ENCODE peak calls at places on chromosomes 11 and 22, in nine cellular contexts. One of them, this sample, is unnamed.

GRCh38 chr22:35739642-35740041 is 22.0 kb downstream of the APOL5 start:
- DNase-seq in amniotic stem cell: no peak
- DNase-seq in ELF-1: peak; percentile 27
- DNase-seq in AG20443: no peak
- DNase-seq in fibroblast of mammary gland: peak; percentile 28
- DNase-seq in hypothalamus: no peak
- DNase-seq in ecto neural progenitor cell: no peak
- DNase-seq in H4: no peak
- DNase-seq in nephron progenitor cell: no peak
- DNase-seq in this sample: no peak

GRCh38 chr11:5336331-5336730 is 7.0 kb downstream of the OR51B5 start:
- DNase-seq in amniotic stem cell: no peak
- DNase-seq in ELF-1: no peak
- DNase-seq in AG20443: peak; percentile 14
- DNase-seq in fibroblast of mammary gland: peak; percentile 28
- DNase-seq in hypothalamus: no peak
- DNase-seq in ecto neural progenitor cell: no peak
- DNase-seq in H4: no peak
- DNase-seq in nephron progenitor cell: no peak
- DNase-seq in this sample: no peak

GRCh38 chr11:112292785-112293407 is 32.2 kb upstream of the PLET1 start:
- DNase-seq in amniotic stem cell: peak; percentile 84
- DNase-seq in ELF-1: no peak
- DNase-seq in AG20443: peak; percentile 77
- DNase-seq in fibroblast of mammary gland: peak; percentile 84
- DNase-seq in hypothalamus: no peak
- DNase-seq in ecto neural progenitor cell: no peak
- DNase-seq in H4: peak; percentile 97
- DNase-seq in nephron progenitor cell: no peak
- DNase-seq in this sample: no peak

GRCh38 chr11:2146051-2146450 is 6.9 kb upstream of the IGF2 start:
- DNase-seq in amniotic stem cell: no peak
- DNase-seq in ELF-1: no peak
- DNase-seq in AG20443: no peak
- DNase-seq in fibroblast of mammary gland: no peak
- DNase-seq in hypothalamus: no peak
- DNase-seq in ecto neural progenitor cell: no peak
- DNase-seq in H4: no peak
- DNase-seq in nephron progenitor cell: no peak
- DNase-seq in this sample: no peak

GRCh38 chr22:28009272-28009827 is 90.3 kb upstream of the PITPNB start:
- DNase-seq in amniotic stem cell: peak; percentile 62
- DNase-seq in ELF-1: peak; percentile 88
- DNase-seq in AG20443: peak; percentile 95
- DNase-seq in fibroblast of mammary gland: peak; percentile 74
- DNase-seq in hypothalamus: peak; percentile 34
- DNase-seq in ecto neural progenitor cell: peak; percentile 84
- DNase-seq in H4: peak; percentile 48
- DNase-seq in nephron progenitor cell: peak; percentile 83
- DNase-seq in this sample: peak; percentile 81

GRCh38 chr11:623999-624704 is 603 bp downstream of the CDHR5 start:
- DNase-seq in amniotic stem cell: no peak
- DNase-seq in ELF-1: no peak
- DNase-seq in AG20443: peak; percentile 64
- DNase-seq in fibroblast of mammary gland: peak; percentile 25
- DNase-seq in hypothalamus: no peak
- DNase-seq in ecto neural progenitor cell: no peak
- DNase-seq in H4: peak; percentile 65
- DNase-seq in nephron progenitor cell: no peak
- DNase-seq in this sample: no peak

GRCh38 chr11:75924966-75925784 is 110.2 kb downstream of the UVRAG start:
- DNase-seq in amniotic stem cell: no peak
- DNase-seq in ELF-1: no peak
- DNase-seq in AG20443: peak; percentile 50
- DNase-seq in fibroblast of mammary gland: peak; percentile 50
- DNase-seq in hypothalamus: no peak
- DNase-seq in ecto neural progenitor cell: no peak
- DNase-seq in H4: no peak
- DNase-seq in nephron progenitor cell: no peak
- DNase-seq in this sample: no peak

GRCh38 chr11:86186420-86186819 is 58.1 kb upstream of the EED start:
- DNase-seq in amniotic stem cell: no peak
- DNase-seq in ELF-1: no peak
- DNase-seq in AG20443: no peak
- DNase-seq in fibroblast of mammary gland: no peak
- DNase-seq in hypothalamus: no peak
- DNase-seq in ecto neural progenitor cell: no peak
- DNase-seq in H4: no peak
- DNase-seq in nephron progenitor cell: no peak
- DNase-seq in this sample: no peak

GRCh38 chr22:38460367-38460952 is 5.5 kb upstream of the KCNJ4 start:
- DNase-seq in amniotic stem cell: no peak
- DNase-seq in ELF-1: no peak
- DNase-seq in AG20443: no peak
- DNase-seq in fibroblast of mammary gland: no peak
- DNase-seq in hypothalamus: no peak
- DNase-seq in ecto neural progenitor cell: peak; percentile 45
- DNase-seq in H4: no peak
- DNase-seq in nephron progenitor cell: no peak
- DNase-seq in this sample: no peak

GRCh38 chr11:57219021-57219627 is 17.9 kb downstream of the APLNR start:
- DNase-seq in amniotic stem cell: no peak
- DNase-seq in ELF-1: peak; percentile 56
- DNase-seq in AG20443: peak; percentile 44
- DNase-seq in fibroblast of mammary gland: peak; percentile 22
- DNase-seq in hypothalamus: no peak
- DNase-seq in ecto neural progenitor cell: no peak
- DNase-seq in H4: no peak
- DNase-seq in nephron progenitor cell: no peak
- DNase-seq in this sample: no peak

GRCh38 chr22:42780070-42780540 is 59.4 kb upstream of the A4GALT start:
- DNase-seq in amniotic stem cell: peak; percentile 74
- DNase-seq in ELF-1: peak; percentile 89
- DNase-seq in AG20443: peak; percentile 80
- DNase-seq in fibroblast of mammary gland: peak; percentile 96
- DNase-seq in hypothalamus: no peak
- DNase-seq in ecto neural progenitor cell: peak; percentile 69
- DNase-seq in H4: peak; percentile 89
- DNase-seq in nephron progenitor cell: peak; percentile 50
- DNase-seq in this sample: no peak

GRCh38 chr11:73399159-73400090 is 23.2 kb downstream of the RELT start:
- DNase-seq in amniotic stem cell: no peak
- DNase-seq in ELF-1: no peak
- DNase-seq in AG20443: no peak
- DNase-seq in fibroblast of mammary gland: peak; percentile 20
- DNase-seq in hypothalamus: no peak
- DNase-seq in ecto neural progenitor cell: peak; percentile 39
- DNase-seq in H4: no peak
- DNase-seq in nephron progenitor cell: no peak
- DNase-seq in this sample: no peak

GRCh38 chr22:50030315-50031188 is 18.0 kb upstream of the IL17REL start:
- DNase-seq in amniotic stem cell: peak; percentile 41
- DNase-seq in ELF-1: peak; percentile 75
- DNase-seq in AG20443: peak; percentile 94
- DNase-seq in fibroblast of mammary gland: peak; percentile 54
- DNase-seq in hypothalamus: peak; percentile 28
- DNase-seq in ecto neural progenitor cell: peak; percentile 86
- DNase-seq in H4: peak; percentile 74
- DNase-seq in nephron progenitor cell: peak; percentile 82
- DNase-seq in this sample: peak; percentile 85

GRCh38 chr22:41023299-41023623 is 69.1 kb upstream of the EP300 start:
- DNase-seq in amniotic stem cell: no peak
- DNase-seq in ELF-1: no peak
- DNase-seq in AG20443: no peak
- DNase-seq in fibroblast of mammary gland: no peak
- DNase-seq in hypothalamus: no peak
- DNase-seq in ecto neural progenitor cell: no peak
- DNase-seq in H4: no peak
- DNase-seq in nephron progenitor cell: no peak
- DNase-seq in this sample: no peak

GRCh38 chr11:91220476-91221202 is 997.8 kb upstream of the CHORDC1 start:
- DNase-seq in amniotic stem cell: no peak
- DNase-seq in ELF-1: no peak
- DNase-seq in AG20443: no peak
- DNase-seq in fibroblast of mammary gland: peak; percentile 9
- DNase-seq in hypothalamus: no peak
- DNase-seq in ecto neural progenitor cell: no peak
- DNase-seq in H4: no peak
- DNase-seq in nephron progenitor cell: no peak
- DNase-seq in this sample: no peak

GRCh38 chr22:50415426-50415825 is 59.4 kb downstream of the SBF1 start:
- DNase-seq in amniotic stem cell: no peak
- DNase-seq in ELF-1: no peak
- DNase-seq in AG20443: no peak
- DNase-seq in fibroblast of mammary gland: no peak
- DNase-seq in hypothalamus: no peak
- DNase-seq in ecto neural progenitor cell: no peak
- DNase-seq in H4: no peak
- DNase-seq in nephron progenitor cell: no peak
- DNase-seq in this sample: no peak

GRCh38 chr22:30324008-30324730 is 2.6 kb downstream of the TBC1D10A start:
- DNase-seq in amniotic stem cell: no peak
- DNase-seq in ELF-1: no peak
- DNase-seq in AG20443: peak; percentile 87
- DNase-seq in fibroblast of mammary gland: peak; percentile 37
- DNase-seq in hypothalamus: no peak
- DNase-seq in ecto neural progenitor cell: no peak
- DNase-seq in H4: no peak
- DNase-seq in nephron progenitor cell: no peak
- DNase-seq in this sample: no peak

GRCh38 chr11:114102993-114103896 is 43.7 kb downstream of the ZBTB16 start:
- DNase-seq in amniotic stem cell: no peak
- DNase-seq in ELF-1: no peak
- DNase-seq in AG20443: no peak
- DNase-seq in fibroblast of mammary gland: no peak
- DNase-seq in hypothalamus: no peak
- DNase-seq in ecto neural progenitor cell: no peak
- DNase-seq in H4: no peak
- DNase-seq in nephron progenitor cell: no peak
- DNase-seq in this sample: no peak

GRCh38 chr11:83037877-83038276 is 33.8 kb downstream of the RAB30 start:
- DNase-seq in amniotic stem cell: no peak
- DNase-seq in ELF-1: no peak
- DNase-seq in AG20443: peak; percentile 13
- DNase-seq in fibroblast of mammary gland: no peak
- DNase-seq in hypothalamus: no peak
- DNase-seq in ecto neural progenitor cell: no peak
- DNase-seq in H4: peak; percentile 37
- DNase-seq in nephron progenitor cell: no peak
- DNase-seq in this sample: no peak

GRCh38 chr22:32542332-32543019 is 67.9 kb downstream of the FBXO7 start:
- DNase-seq in amniotic stem cell: no peak
- DNase-seq in ELF-1: no peak
- DNase-seq in AG20443: no peak
- DNase-seq in fibroblast of mammary gland: no peak
- DNase-seq in hypothalamus: no peak
- DNase-seq in ecto neural progenitor cell: no peak
- DNase-seq in H4: no peak
- DNase-seq in nephron progenitor cell: no peak
- DNase-seq in this sample: no peak

GRCh38 chr11:11155962-11156815 is 196.9 kb downstream of the CSNK2A3 start:
- DNase-seq in amniotic stem cell: no peak
- DNase-seq in ELF-1: peak; percentile 87
- DNase-seq in AG20443: no peak
- DNase-seq in fibroblast of mammary gland: no peak
- DNase-seq in hypothalamus: no peak
- DNase-seq in ecto neural progenitor cell: peak; percentile 79
- DNase-seq in H4: no peak
- DNase-seq in nephron progenitor cell: peak; percentile 59
- DNase-seq in this sample: no peak

GRCh38 chr11:34149786-34150185 is 44.4 kb downstream of the NAT10 start:
- DNase-seq in amniotic stem cell: no peak
- DNase-seq in ELF-1: peak; percentile 34
- DNase-seq in AG20443: peak; percentile 63
- DNase-seq in fibroblast of mammary gland: peak; percentile 22
- DNase-seq in hypothalamus: no peak
- DNase-seq in ecto neural progenitor cell: no peak
- DNase-seq in H4: no peak
- DNase-seq in nephron progenitor cell: peak; percentile 55
- DNase-seq in this sample: no peak

GRCh38 chr11:88861618-88862017 is 204.2 kb downstream of the GRM5 start:
- DNase-seq in amniotic stem cell: no peak
- DNase-seq in ELF-1: no peak
- DNase-seq in AG20443: no peak
- DNase-seq in fibroblast of mammary gland: no peak
- DNase-seq in hypothalamus: no peak
- DNase-seq in ecto neural progenitor cell: no peak
- DNase-seq in H4: no peak
- DNase-seq in nephron progenitor cell: no peak
- DNase-seq in this sample: no peak

GRCh38 chr11:117584056-117584830 is 212.8 kb downstream of the DSCAML1 start:
- DNase-seq in amniotic stem cell: no peak
- DNase-seq in ELF-1: no peak
- DNase-seq in AG20443: peak; percentile 50
- DNase-seq in fibroblast of mammary gland: peak; percentile 37
- DNase-seq in hypothalamus: no peak
- DNase-seq in ecto neural progenitor cell: no peak
- DNase-seq in H4: no peak
- DNase-seq in nephron progenitor cell: no peak
- DNase-seq in this sample: no peak

GRCh38 chr11:47305734-47306483 is 36.0 kb downstream of the MADD start:
- DNase-seq in amniotic stem cell: no peak
- DNase-seq in ELF-1: no peak
- DNase-seq in AG20443: no peak
- DNase-seq in fibroblast of mammary gland: no peak
- DNase-seq in hypothalamus: no peak
- DNase-seq in ecto neural progenitor cell: no peak
- DNase-seq in H4: no peak
- DNase-seq in nephron progenitor cell: no peak
- DNase-seq in this sample: no peak

GRCh38 chr22:37206118-37206840 is 6.0 kb downstream of the SSTR3 start:
- DNase-seq in amniotic stem cell: no peak
- DNase-seq in ELF-1: no peak
- DNase-seq in AG20443: no peak
- DNase-seq in fibroblast of mammary gland: no peak
- DNase-seq in hypothalamus: no peak
- DNase-seq in ecto neural progenitor cell: no peak
- DNase-seq in H4: no peak
- DNase-seq in nephron progenitor cell: no peak
- DNase-seq in this sample: no peak

GRCh38 chr11:74678041-74678440 is 53.2 kb downstream of the CHRDL2 start:
- DNase-seq in amniotic stem cell: no peak
- DNase-seq in ELF-1: no peak
- DNase-seq in AG20443: no peak
- DNase-seq in fibroblast of mammary gland: no peak
- DNase-seq in hypothalamus: no peak
- DNase-seq in ecto neural progenitor cell: peak; percentile 19
- DNase-seq in H4: no peak
- DNase-seq in nephron progenitor cell: no peak
- DNase-seq in this sample: peak; percentile 34

GRCh38 chr11:2273311-2273710 is 2.9 kb upstream of the ASCL2 start:
- DNase-seq in amniotic stem cell: no peak
- DNase-seq in ELF-1: no peak
- DNase-seq in AG20443: no peak
- DNase-seq in fibroblast of mammary gland: no peak
- DNase-seq in hypothalamus: no peak
- DNase-seq in ecto neural progenitor cell: peak; percentile 25
- DNase-seq in H4: no peak
- DNase-seq in nephron progenitor cell: no peak
- DNase-seq in this sample: no peak

GRCh38 chr11:104328514-104328912 is 164.6 kb upstream of the PDGFD start:
- DNase-seq in amniotic stem cell: no peak
- DNase-seq in ELF-1: no peak
- DNase-seq in AG20443: no peak
- DNase-seq in fibroblast of mammary gland: no peak
- DNase-seq in hypothalamus: no peak
- DNase-seq in ecto neural progenitor cell: no peak
- DNase-seq in H4: no peak
- DNase-seq in nephron progenitor cell: no peak
- DNase-seq in this sample: no peak

GRCh38 chr11:10909141-10909883 is 51.5 kb upstream of the ZBED5 start:
- DNase-seq in amniotic stem cell: no peak
- DNase-seq in ELF-1: no peak
- DNase-seq in AG20443: peak; percentile 45
- DNase-seq in fibroblast of mammary gland: peak; percentile 59
- DNase-seq in hypothalamus: no peak
- DNase-seq in ecto neural progenitor cell: no peak
- DNase-seq in H4: peak; percentile 37
- DNase-seq in nephron progenitor cell: no peak
- DNase-seq in this sample: no peak

GRCh38 chr22:24156146-24156914 is 25.0 kb upstream of the SUSD2 start:
- DNase-seq in amniotic stem cell: peak; percentile 49
- DNase-seq in ELF-1: no peak
- DNase-seq in AG20443: peak; percentile 73
- DNase-seq in fibroblast of mammary gland: peak; percentile 48
- DNase-seq in hypothalamus: peak; percentile 33
- DNase-seq in ecto neural progenitor cell: no peak
- DNase-seq in H4: no peak
- DNase-seq in nephron progenitor cell: peak; percentile 55
- DNase-seq in this sample: no peak